ENCODE peak calls at places on chromosome 12, in eight cellular contexts. L is body of pancreas, B is upper lobe of right lung, H is neural crest cell, K is dorsolateral prefrontal cortex, X is GM20000, F is fibroblast of villous mesenchyme, R is nephron progenitor cell. W is an unnamed sample.

GRCh38 chr12:46959484-46959883 is 119.9 kb upstream of the PCED1B start:
- DNase-seq in L (no peak), H (no peak), K (no peak), F (peak; percentile 62), X (no peak), R (no peak), B (no peak), W (no peak)

GRCh38 chr12:55942577-55943136 is 11.7 kb downstream of the DGKA start:
- DNase-seq in R (no peak), K (no peak), F (no peak), X (no peak), H (no peak), B (no peak), L (no peak), W (no peak)

GRCh38 chr12:6213969-6214368 is 13.8 kb downstream of the CD9 start:
- DNase-seq in K (no peak), B (no peak), X (no peak), R (no peak), F (no peak), H (no peak), L (no peak), W (no peak)

GRCh38 chr12:50572760-50573159 is 68.0 kb downstream of the DIP2B start:
- DNase-seq in H (no peak), F (no peak), B (no peak), X (no peak), R (no peak), K (no peak), L (no peak), W (no peak)

GRCh38 chr12:101829639-101830390 is 944 bp downstream of the GNPTAB start:
- DNase-seq in F (peak; percentile 9), H (no peak), X (no peak), K (no peak), B (no peak), R (no peak), L (peak; percentile 20), W (no peak)

GRCh38 chr12:132141976-132142678 is 2.0 kb downstream of the DDX51 start:
- DNase-seq in B (peak; percentile 64), X (no peak), R (no peak), H (no peak), K (no peak), L (peak; percentile 12), F (no peak), W (no peak)

GRCh38 chr12:55696141-55696540 is 11.6 kb downstream of the ITGA7 start:
- DNase-seq in L (no peak), X (no peak), F (no peak), H (no peak), R (no peak), K (no peak), B (peak; percentile 42), W (no peak)

GRCh38 chr12:27922591-27923139 is 49.9 kb downstream of the PTHLH start:
- DNase-seq in R (no peak), H (no peak), K (no peak), F (peak; percentile 9), X (no peak), B (no peak), L (peak; percentile 74), W (no peak)

GRCh38 chr12:43306066-43306465 is 245.9 kb downstream of the ADAMTS20 start:
- DNase-seq in K (no peak), F (peak; percentile 75), L (no peak), B (no peak), X (no peak), H (no peak), R (no peak), W (no peak)

GRCh38 chr12:30797689-30798088 is 42.9 kb upstream of the CAPRIN2 start:
- DNase-seq in H (no peak), F (peak; percentile 5), L (no peak), K (no peak), X (no peak), R (no peak), B (no peak), W (no peak)
- TF ChIP-seq CTCF in H (no peak), F (peak; percentile 13), L (no peak), K (no peak), X (no peak), R (no peak), B (no peak), W (no peak)

DNA sequence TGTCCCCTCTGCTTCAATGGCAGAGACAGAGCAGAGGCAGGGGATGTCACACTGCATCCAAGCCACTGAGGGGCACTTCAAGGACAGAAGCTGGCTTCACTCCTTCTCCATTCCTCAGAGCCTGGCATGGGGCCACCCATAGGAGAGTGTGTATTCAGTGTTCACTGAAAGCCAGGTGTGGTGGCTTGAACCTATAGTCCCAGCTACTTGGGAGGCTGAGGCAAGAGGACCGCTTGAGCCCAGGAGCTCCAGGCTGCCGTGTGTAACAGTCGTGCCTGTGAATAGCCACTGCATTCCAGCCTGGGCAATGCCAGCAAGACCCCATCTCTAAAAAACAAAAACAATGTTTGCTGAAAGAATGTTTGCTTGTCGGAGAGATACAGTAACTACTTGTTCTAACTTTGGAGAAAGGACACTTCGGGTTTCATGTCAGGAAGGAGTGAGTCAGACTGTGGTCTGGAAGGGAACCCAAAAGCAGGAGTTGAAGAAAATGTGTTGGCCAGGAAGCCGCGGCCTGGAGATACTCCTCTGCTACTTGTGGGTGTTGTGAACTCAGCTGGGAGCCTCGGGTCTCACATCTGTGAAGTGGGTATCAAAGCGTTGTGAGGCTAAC is 43.4 kb downstream of the ELK3 start:
- DNase-seq in X (no peak), F (peak; percentile 96), H (no peak), B (no peak), K (no peak), R (no peak), L (peak; percentile 52), W (no peak)
- TF ChIP-seq CTCF in X (no peak), F (no peak), H (no peak), B (no peak), K (no peak), R (no peak), L (no peak), W (no peak)

DNA sequence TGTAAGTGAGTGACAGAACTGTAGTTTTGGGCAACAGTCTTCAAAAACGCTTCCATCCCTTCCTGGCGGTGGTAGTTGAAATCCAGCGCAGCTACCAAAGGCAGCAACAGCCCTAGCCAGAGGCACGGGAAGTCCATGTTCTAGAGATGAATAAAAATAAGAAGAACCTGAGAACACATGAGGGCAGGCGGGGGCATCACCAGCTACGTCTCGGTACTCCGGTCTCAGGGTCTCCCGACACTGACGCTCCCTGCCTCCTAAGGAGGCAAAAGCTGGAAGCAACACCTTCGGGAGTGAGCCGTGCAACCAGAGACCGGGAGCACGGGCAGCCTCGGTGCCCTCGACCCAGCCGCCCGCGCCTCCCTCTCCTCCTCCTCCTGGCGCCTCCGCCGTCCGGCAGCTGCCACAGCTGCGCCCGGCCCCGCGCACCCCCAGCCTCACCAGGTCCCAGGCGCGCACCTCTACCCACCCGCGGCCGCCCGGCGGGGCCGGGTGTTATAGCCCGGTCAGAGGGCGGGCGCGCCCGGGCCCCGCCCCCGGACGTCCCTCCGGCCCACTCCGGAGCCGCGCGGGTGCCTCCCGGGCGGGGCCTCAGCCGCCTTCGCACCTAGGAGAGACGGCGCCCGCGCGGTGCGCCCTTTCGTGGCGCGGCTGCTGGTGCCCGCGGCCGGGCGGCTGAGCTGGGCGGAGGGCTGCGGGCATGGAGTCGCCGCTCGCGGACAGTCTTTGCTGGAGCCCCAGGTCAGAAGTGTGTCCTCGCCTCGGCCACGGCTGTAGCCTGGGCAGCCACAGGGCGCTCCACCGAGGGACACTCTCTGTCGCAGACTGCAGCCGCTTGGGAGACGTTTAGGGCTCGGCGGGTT is at the start of gene CPM:
- DNase-seq in K (peak; percentile 71), L (peak; percentile 73), X (peak; percentile 90), H (peak; percentile 32), B (peak; percentile 92), F (peak; percentile 38), R (peak; percentile 84), W (peak; percentile 77)
- TF ChIP-seq CTCF in K (no peak), L (no peak), X (no peak), H (no peak), B (no peak), F (no peak), R (no peak), W (no peak)

DNA sequence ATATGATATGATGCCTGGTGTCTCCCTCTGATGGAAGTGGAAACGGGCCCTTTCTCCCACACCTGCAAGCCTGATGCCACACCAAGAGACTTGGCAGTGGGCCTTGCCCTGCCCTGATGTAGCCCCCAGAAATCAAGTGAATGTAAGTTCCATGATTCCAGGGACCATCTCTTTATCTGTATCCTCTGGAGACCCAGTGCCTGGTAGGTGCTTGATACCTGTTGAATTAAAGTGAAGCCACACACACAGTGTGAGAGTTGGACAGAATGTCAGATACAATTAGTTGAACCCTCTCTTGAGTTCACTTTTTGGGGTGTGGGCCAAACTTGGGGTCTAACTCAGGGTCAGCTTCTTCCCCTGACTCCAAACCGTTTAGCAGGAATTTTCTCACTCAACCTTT is 4.8 kb upstream of the RAB35 start:
- DNase-seq in X (no peak), K (no peak), B (no peak), R (no peak), F (no peak), L (no peak), H (no peak), W (no peak)
- TF ChIP-seq CTCF in X (no peak), K (no peak), B (no peak), R (no peak), F (no peak), L (no peak), H (no peak), W (no peak)

DNA sequence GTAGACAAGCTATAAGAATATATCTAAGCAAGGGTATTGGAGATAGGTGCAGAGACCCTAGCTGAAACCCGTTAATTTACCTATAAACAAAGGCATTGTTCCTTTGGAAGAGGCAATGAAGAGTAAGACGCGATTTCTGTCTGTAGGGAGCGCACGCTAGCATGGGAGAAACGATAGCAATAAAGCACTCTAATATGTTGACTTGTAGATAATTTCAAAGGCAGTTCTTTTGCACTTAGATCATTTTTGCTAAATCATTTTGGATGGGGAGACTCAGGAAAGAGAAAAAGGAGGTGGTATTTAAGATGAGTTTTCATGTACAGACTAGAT is 648 bp downstream of the CCDC77 start:
- DNase-seq in R (peak; percentile 17), L (no peak), H (no peak), F (peak; percentile 41), X (no peak), K (no peak), B (no peak), W (no peak)
- TF ChIP-seq CTCF in R (peak; percentile 19), L (no peak), H (peak; percentile 56), F (peak; percentile 35), X (no peak), K (no peak), B (no peak), W (peak; percentile 36)

W was measured in GM13977.